ENCODE peak calls at places on chromosomes 16 and 17, in ten cellular contexts. O is GM12878, X is HepG2, J is HCT116, M is body of pancreas, Q is right lobe of liver, Y is A549, D is gastrocnemius medialis, L is heart left ventricle, V is upper lobe of left lung. U is an unnamed sample.

GRCh38 chr16:86523166-86523740 is 12.9 kb downstream of the FOXF1 start:
- ATAC-seq in O (no peak), X (no peak), J (no peak), M (no peak), Q (no peak), Y (no peak), D (no peak), L (no peak), V (no peak), U (no peak)

GRCh38 chr17:65074778-65075250 is 18.3 kb upstream of the GNA13 start:
- ATAC-seq in O (no peak), X (peak), J (no peak), M (peak), Q (peak), Y (peak), D (peak), L (peak), V (peak), U (peak)

GRCh38 chr16:55861288-55861687 is 13.9 kb downstream of the CES5A start:
- ATAC-seq in O (no peak), X (no peak), J (no peak), M (no peak), Q (no peak), Y (no peak), D (no peak), L (no peak), V (no peak), U (no peak)

GRCh38 chr16:50657251-50657650 is 23.9 kb downstream of the SNX20 start:
- ATAC-seq in O (peak), X (peak), J (no peak), M (peak), Q (peak), Y (peak), D (no peak), L (no peak), V (no peak), U (no peak)

GRCh38 chr16:22787456-22788189 is 26.3 kb upstream of the HS3ST2 start:
- ATAC-seq in O (no peak), X (no peak), J (no peak), M (no peak), Q (no peak), Y (no peak), D (no peak), L (no peak), V (no peak), U (no peak)

GRCh38 chr16:75333770-75334169 is 82.3 kb upstream of the BCAR1 start:
- ATAC-seq in O (peak), X (no peak), J (no peak), M (no peak), Q (no peak), Y (no peak), D (no peak), L (no peak), V (no peak), U (no peak)

GRCh38 chr16:68370921-68371651 is 60.3 kb downstream of the PRMT7 start:
- ATAC-seq in O (no peak), X (no peak), J (no peak), M (no peak), Q (no peak), Y (no peak), D (no peak), L (no peak), V (no peak), U (no peak)

GRCh38 chr16:80909720-80910119 is 97.0 kb downstream of the CMC2 start:
- ATAC-seq in O (no peak), X (no peak), J (no peak), M (no peak), Q (no peak), Y (no peak), D (no peak), L (no peak), V (no peak), U (no peak)

GRCh38 chr16:5036228-5037156 is 2.8 kb upstream of the NAGPA start:
- ATAC-seq in O (no peak), X (peak), J (no peak), M (no peak), Q (no peak), Y (no peak), D (no peak), L (no peak), V (no peak), U (no peak)

GRCh38 chr16:5032748-5033167 is 977 bp downstream of the NAGPA start:
- ATAC-seq in O (no peak), X (peak), J (no peak), M (no peak), Q (no peak), Y (no peak), D (no peak), L (no peak), V (no peak), U (no peak)

GRCh38 chr16:5035909-5036227 is 2.1 kb upstream of the NAGPA start:
- ATAC-seq in O (no peak), X (peak), J (no peak), M (no peak), Q (no peak), Y (no peak), D (no peak), L (no peak), V (no peak), U (no peak)

GRCh38 chr16:5033256-5034166 is at the start of gene NAGPA:
- ATAC-seq in O (peak), X (peak), J (peak), M (peak), Q (peak), Y (peak), D (peak), L (peak), V (peak), U (peak)

DNA sequence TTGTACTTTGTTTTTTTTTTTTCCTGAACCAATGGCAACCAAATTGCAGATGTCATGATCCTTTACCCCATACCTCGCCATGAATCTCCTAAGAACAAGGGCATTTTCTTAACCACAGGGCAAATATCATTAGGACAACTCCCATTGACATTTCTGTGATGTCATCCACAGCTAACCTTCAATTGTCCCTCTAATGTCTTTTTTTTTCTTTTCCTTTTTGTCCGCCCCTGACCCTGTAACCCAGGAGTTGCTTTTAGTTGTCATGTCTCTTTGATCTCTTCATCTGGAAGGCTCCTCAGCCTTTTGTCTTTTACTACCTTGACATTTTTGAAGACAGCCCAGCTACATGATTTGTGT is 410 bp upstream of the NAGPA start:
- ATAC-seq in O (no peak), X (no peak), J (no peak), M (no peak), Q (no peak), Y (no peak), D (peak), L (no peak), V (no peak), U (no peak)
- H3K27ac ChIP-seq in O (no peak), X (peak), J (peak), M (peak), Q (peak), Y (peak), D (peak), L (no peak), V (peak), U (peak)

GRCh38 chr16:24700549-24701392 is 28.7 kb upstream of the TNRC6A start:
- ATAC-seq in O (peak), X (peak), J (peak), M (peak), Q (peak), Y (peak), D (peak), L (peak), V (peak), U (peak)
- TF ChIP-seq CTCF in O (no peak), X (no peak), J (peak), M (peak), Q (peak), Y (peak), D (peak), L (peak), V (no peak), U (peak)

GRCh38 chr16:28213396-28213795 is 1.6 kb upstream of the XPO6 start:
- ATAC-seq in O (no peak), X (no peak), J (no peak), M (no peak), Q (no peak), Y (no peak), D (no peak), L (no peak), V (no peak), U (no peak)

GRCh38 chr16:28210264-28210663 is 1.5 kb downstream of the XPO6 start:
- ATAC-seq in O (no peak), X (no peak), J (no peak), M (no peak), Q (no peak), Y (no peak), D (no peak), L (no peak), V (no peak), U (no peak)

GRCh38 chr16:28212532-28212873 is 738 bp upstream of the XPO6 start:
- ATAC-seq in O (no peak), X (no peak), J (peak), M (no peak), Q (no peak), Y (no peak), D (no peak), L (no peak), V (no peak), U (no peak)

GRCh38 chr16:28210979-28211505 is 723 bp downstream of the XPO6 start:
- ATAC-seq in O (peak), X (peak), J (peak), M (peak), Q (peak), Y (peak), D (peak), L (peak), V (peak), U (peak)

GRCh38 chr16:28211758-28212531 is at the start of gene XPO6:
- ATAC-seq in O (peak), X (peak), J (peak), M (peak), Q (peak), Y (peak), D (peak), L (peak), V (peak), U (peak)
- TF ChIP-seq POLR2A in O (peak), X (peak), J (no peak), M (peak), Q (peak), Y (peak), D (peak), L (no peak), V (peak), U (peak)

GRCh38 chr17:18011286-18011685 is 27.7 kb downstream of the ATPAF2 start:
- ATAC-seq in O (no peak), X (no peak), J (no peak), M (no peak), Q (no peak), Y (no peak), D (no peak), L (no peak), V (no peak), U (no peak)

GRCh38 chr17:18005496-18005895 is 32.8 kb downstream of the DRC3 start:
- ATAC-seq in O (no peak), X (no peak), J (peak), M (no peak), Q (no peak), Y (no peak), D (no peak), L (no peak), V (no peak), U (no peak)

GRCh38 chr17:18009609-18010420 is 29.2 kb downstream of the ATPAF2 start:
- ATAC-seq in O (no peak), X (no peak), J (no peak), M (no peak), Q (no peak), Y (no peak), D (no peak), L (peak), V (no peak), U (no peak)

GRCh38 chr17:18006495-18007239 is 32.3 kb downstream of the ATPAF2 start:
- ATAC-seq in O (no peak), X (no peak), J (no peak), M (no peak), Q (no peak), Y (no peak), D (no peak), L (no peak), V (no peak), U (no peak)

DNA sequence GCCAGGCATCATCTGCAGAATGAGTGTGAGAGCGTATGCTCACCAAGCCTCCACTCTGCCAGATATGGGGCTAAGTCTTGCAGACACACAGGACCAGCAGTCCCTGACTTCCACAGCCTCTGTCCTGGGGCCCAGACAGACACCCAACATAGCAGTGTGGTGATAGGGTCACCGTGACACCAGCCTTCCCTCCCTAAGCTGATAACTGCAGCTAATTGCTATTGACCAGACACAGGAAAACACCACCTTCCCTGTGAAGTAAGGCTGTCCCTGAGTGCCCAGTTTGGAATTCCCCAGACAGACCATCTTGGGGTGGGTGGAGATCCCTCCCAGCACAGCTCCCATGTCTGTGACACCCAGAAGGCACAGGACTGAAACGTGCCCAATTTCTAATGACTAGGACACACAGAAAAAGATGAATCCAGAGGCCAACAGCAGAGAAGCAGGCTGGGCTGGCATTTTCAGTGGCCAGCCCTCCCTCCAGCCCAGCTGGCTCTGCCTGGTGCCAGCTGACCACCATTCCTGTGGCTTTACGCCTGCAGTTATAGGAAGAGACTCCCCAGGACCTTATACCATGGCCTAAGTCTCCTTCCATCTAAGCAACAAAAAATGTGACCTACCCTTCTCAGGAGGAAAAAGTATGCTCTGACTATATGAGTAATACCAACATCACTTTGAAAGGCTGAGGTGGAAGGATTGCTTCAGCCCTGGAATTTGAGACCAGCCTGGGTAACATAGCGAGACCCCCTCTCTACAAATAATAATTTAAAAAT is 30.3 kb downstream of the ATPAF2 start:
- ATAC-seq in O (no peak), X (no peak), J (no peak), M (no peak), Q (no peak), Y (no peak), D (no peak), L (no peak), V (no peak), U (no peak)
- H3K27ac ChIP-seq in O (no peak), X (no peak), J (no peak), M (no peak), Q (no peak), Y (no peak), D (no peak), L (no peak), V (no peak), U (no peak)

GRCh38 chr17:44745301-44745700 is 13.5 kb upstream of the ADAM11 start:
- ATAC-seq in O (no peak), X (no peak), J (no peak), M (no peak), Q (no peak), Y (no peak), D (no peak), L (no peak), V (no peak), U (no peak)
- TF ChIP-seq CTCF in O (no peak), X (no peak), J (peak), M (no peak), Q (no peak), Y (no peak), D (no peak), L (no peak), V (no peak), U (no peak)